ENCODE peak calls at places on chromosomes 16 and 17, in four cellular contexts. W is endothelial cell of umbilical vein, N is H1, H is GM23338. Y is an unnamed sample.

GRCh38 chr16:27310576-27311448 is 3.0 kb upstream of the IL4R start:
- DNase-seq in W (no peak), N (no peak), H (no peak), Y (no peak)

GRCh38 chr16:66560107-66560506 is 6.1 kb upstream of the CMTM1 start:
- DNase-seq in W (no peak), N (no peak), H (no peak), Y (no peak)

GRCh38 chr17:17216236-17216635 is 10.1 kb upstream of the PLD6 start:
- DNase-seq in W (no peak), N (no peak), H (no peak), Y (no peak)

GRCh38 chr17:77875881-77876509 is 82.5 kb upstream of the TNRC6C start:
- DNase-seq in W (no peak), N (no peak), H (no peak), Y (no peak)

GRCh38 chr16:83733301-83733700 is 74.5 kb upstream of the HSBP1 start:
- DNase-seq in W (no peak), N (no peak), H (no peak), Y (no peak)

GRCh38 chr16:85564277-85565051 is 48.7 kb upstream of the GSE1 start:
- DNase-seq in W (no peak), N (no peak), H (no peak), Y (no peak)

GRCh38 chr17:3603119-3603869 is 5.9 kb downstream of the TRPV1 start:
- DNase-seq in W (peak), N (no peak), H (no peak), Y (no peak)

GRCh38 chr16:21088646-21089538 is 61.8 kb downstream of the DNAH3 start:
- DNase-seq in W (no peak), N (no peak), H (no peak), Y (no peak)

GRCh38 chr16:83137326-83137770 is 510.6 kb downstream of the CDH13 start:
- DNase-seq in W (no peak), N (no peak), H (no peak), Y (no peak)

GRCh38 chr16:47970291-47970931 is 185.4 kb downstream of the ABCC12 start:
- DNase-seq in W (peak), N (no peak), H (peak), Y (no peak)

GRCh38 chr16:23257682-23258081 is 44.4 kb upstream of the SCNN1B start:
- DNase-seq in W (no peak), N (no peak), H (no peak), Y (no peak)

GRCh38 chr16:56639045-56639444 is 579 bp downstream of the MT1A start:
- DNase-seq in W (no peak), N (no peak), H (no peak), Y (no peak)

GRCh38 chr16:56636616-56637413 is 1.7 kb upstream of the MT1A start:
- DNase-seq in W (no peak), N (no peak), H (no peak), Y (no peak)

GRCh38 chr16:56640076-56640475 is 1.6 kb downstream of the MT1A start:
- DNase-seq in W (no peak), N (no peak), H (no peak), Y (no peak)

GRCh38 chr16:56635441-56635967 is 3.0 kb upstream of the MT1A start:
- DNase-seq in W (no peak), N (peak), H (peak), Y (no peak)

GRCh38 chr16:56637814-56638750 is at the start of gene MT1A:
- DNase-seq in W (peak), N (peak), H (peak), Y (no peak)
- TF ChIP-seq EZH2 in W (peak), N (peak), H (peak), Y (no peak)

GRCh38 chr17:74325376-74325742 is 667 bp upstream of the KIF19 start:
- DNase-seq in W (no peak), N (no peak), H (peak), Y (no peak)
- TF ChIP-seq POLR2AphosphoS5 in W (no peak), N (no peak), H (no peak), Y (no peak)

DNA sequence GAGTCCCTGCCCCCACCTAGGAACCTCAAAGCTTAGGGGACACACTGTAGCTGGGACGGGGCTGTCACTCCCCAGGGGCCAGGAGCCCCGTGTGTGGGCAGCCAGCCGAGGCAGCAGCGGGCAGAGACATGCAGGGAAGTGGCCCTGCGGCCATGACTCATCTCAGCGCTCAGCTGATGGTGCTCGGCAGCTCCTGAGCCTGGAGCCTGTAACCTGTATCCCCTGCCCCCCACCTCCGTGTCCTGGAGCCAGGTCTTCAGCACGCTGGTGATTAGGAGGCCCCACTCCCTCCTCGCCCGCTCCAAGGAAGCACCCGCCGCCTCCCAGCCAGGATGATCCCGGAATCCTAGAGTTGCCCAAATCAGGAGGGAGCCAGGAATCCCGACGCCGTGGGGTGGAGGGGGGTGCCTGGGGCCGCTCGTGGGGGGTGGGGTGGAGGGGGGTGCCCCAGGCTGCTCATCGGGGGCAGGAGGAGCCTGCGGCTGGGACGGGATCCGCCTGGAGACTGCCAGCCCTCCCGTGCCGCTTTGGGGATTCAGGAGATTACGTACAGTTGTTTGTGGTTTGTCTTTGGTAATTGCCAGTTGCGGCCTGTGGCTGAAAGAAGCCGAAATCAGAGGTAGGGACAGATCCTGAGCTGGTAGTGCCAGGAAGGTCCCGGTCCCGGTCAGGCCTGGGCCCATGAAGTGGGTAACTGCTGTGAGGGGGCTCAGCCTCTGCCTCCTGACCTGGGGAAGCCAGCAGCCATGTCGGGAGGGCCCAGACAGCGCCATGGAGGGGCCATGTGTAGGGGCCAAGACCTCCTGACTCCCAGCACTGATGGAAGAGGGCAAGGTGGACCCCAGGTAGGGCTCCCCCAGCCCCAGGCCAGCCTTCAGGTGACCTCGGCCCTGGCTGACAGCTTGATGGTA is 35.3 kb upstream of the SSTR5 start:
- DNase-seq in W (no peak), N (no peak), H (peak), Y (no peak)
- TF ChIP-seq EZH2 in W (no peak), N (no peak), H (no peak), Y (no peak)

GRCh38 chr16:73149329-73149728 is 101.4 kb upstream of the ZFHX3 start:
- DNase-seq in W (peak), N (no peak), H (no peak), Y (no peak)
- TF ChIP-seq POLR2AphosphoS5 in W (no peak), N (no peak), H (no peak), Y (no peak)

GRCh38 chr17:48559609-48560451 is 14.9 kb upstream of the HOXB2 start:
- DNase-seq in W (no peak), N (no peak), H (no peak), Y (no peak)

GRCh38 chr17:48560452-48560817 is 15.5 kb upstream of the HOXB2 start:
- DNase-seq in W (no peak), N (no peak), H (no peak), Y (no peak)

GRCh38 chr17:48556534-48557401 is 11.9 kb upstream of the HOXB2 start:
- DNase-seq in W (peak), N (no peak), H (no peak), Y (no peak)

GRCh38 chr17:48558057-48558456 is 13.1 kb upstream of the HOXB2 start:
- DNase-seq in W (no peak), N (no peak), H (no peak), Y (no peak)

DNA sequence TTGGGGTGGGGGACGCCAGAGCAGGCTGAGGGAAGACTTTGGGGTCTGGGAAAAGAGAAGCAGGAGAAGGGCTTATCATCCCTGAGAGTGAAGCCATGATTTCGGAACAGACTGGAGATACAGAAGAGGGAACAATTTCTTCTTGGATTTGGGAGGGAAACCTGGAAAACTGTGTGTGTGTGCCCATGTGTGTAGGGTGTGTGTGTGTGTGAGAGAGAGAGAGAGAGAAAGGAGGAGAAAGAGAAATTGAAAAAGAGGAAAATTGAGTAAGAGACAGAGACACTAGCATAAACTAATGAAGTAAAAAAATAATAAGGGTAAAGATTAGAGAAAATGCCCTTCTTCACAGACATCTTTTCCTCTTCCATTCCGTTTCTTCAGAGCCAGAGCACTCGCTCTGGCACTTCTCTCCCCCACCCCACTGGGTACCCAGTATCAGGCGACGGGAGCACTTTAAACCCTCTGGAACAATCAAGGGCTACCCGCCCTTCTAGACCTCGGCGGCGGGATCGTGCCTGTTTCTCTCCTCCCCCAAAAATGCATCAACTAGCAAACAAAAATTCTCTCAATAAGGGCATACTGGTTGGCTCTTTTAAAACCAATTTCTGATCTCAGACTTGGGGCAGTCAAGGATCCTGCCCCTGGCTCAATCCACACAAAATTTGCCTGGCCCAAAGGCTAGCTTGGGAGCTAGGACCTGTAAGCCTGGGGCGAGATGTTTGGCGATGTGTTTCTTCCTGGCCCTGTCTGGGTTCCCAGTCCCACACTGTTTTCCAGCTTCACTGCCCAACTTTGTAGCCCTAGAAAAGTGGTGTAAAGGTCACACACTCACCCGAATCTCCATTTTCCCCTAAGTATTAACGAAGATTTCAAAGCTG is 14.1 kb upstream of the HOXB2 start:
- DNase-seq in W (no peak), N (no peak), H (no peak), Y (no peak)
- TF ChIP-seq EZH2 in W (no peak), N (peak), H (peak), Y (no peak)

GRCh38 chr16:4090476-4090875 is 25.8 kb downstream of the ADCY9 start:
- DNase-seq in W (peak), N (no peak), H (no peak), Y (no peak)
- TF ChIP-seq POLR2AphosphoS5 in W (no peak), N (no peak), H (no peak), Y (no peak)

DNA sequence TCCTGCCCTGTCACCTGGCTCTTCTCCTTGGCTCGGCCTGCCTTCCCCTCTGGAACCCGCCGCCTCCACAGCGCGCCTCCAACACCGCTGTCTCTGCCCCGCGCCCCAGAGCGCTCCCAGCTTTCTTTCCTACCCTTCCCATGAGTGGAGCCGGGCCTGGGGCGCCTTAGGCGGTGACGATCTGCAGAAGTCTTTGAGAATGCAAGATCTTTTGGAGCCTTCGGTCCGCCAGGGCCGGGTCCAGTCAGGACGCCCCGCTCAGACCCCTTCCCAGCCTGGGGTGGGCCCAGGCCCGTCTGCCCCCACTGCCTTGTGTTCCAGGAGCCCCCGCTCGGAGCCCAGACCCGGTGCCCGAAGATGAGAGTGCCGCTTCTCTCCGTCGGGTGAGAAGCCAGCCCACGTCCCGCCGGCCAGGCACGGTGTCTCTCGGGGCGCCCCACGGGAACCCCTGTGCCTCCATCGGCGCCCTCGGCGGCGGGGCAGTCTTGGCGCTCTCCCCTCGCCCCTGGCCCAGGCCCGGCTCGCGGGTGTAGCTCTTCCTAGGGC is 40.0 kb downstream of the MRM1 start:
- DNase-seq in W (no peak), N (peak), H (peak), Y (no peak)
- TF ChIP-seq EZH2 in W (no peak), N (peak), H (peak), Y (no peak)

Y was measured in SK-N-MC.